ENCODE peak calls at places on chromosomes 5 and 9, in six cellular contexts. G, V, T, Q, R and Z are unnamed samples.

GRCh38 chr5:3287516-3287915 is 308.1 kb upstream of the IRX1 start:
- DNase-seq in T (no peak), G (no peak), R (no peak), Q (no peak), V (no peak), Z (no peak)

GRCh38 chr5:14351845-14352712 is 208.9 kb downstream of the TRIO start:
- DNase-seq in R (peak), T (peak), G (peak), Q (peak), V (peak), Z (peak)

GRCh38 chr5:102663771-102664530 is 91.2 kb upstream of the PAM start:
- DNase-seq in R (no peak), T (no peak), Q (no peak), G (peak), V (no peak), Z (peak)

GRCh38 chr9:106403081-106403480 is 459.9 kb upstream of the ZNF462 start:
- DNase-seq in T (no peak), Q (no peak), G (peak), R (no peak), V (no peak), Z (peak)

GRCh38 chr5:9034671-9035070 is 511.2 kb downstream of the SEMA5A start:
- DNase-seq in G (no peak), T (no peak), R (no peak), Q (no peak), V (peak), Z (peak)

GRCh38 chr5:40261984-40262383 is 417.7 kb upstream of the PTGER4 start:
- DNase-seq in G (no peak), T (no peak), Q (no peak), V (no peak), R (no peak), Z (no peak)

GRCh38 chr9:14205463-14205862 is 108.5 kb downstream of the NFIB start:
- DNase-seq in Q (no peak), T (no peak), G (peak), V (peak), R (no peak), Z (peak)

GRCh38 chr5:81665795-81666194 is 85.1 kb downstream of the SSBP2 start:
- DNase-seq in T (no peak), G (no peak), Q (no peak), R (no peak), V (no peak), Z (no peak)

GRCh38 chr9:38026021-38026809 is 42.8 kb downstream of the SHB start:
- DNase-seq in V (peak), G (peak), Q (no peak), T (peak), R (no peak), Z (peak)

GRCh38 chr5:139747583-139748504 is 47.8 kb upstream of the PSD2 start:
- DNase-seq in G (peak), R (no peak), V (peak), Q (no peak), T (peak), Z (peak)

GRCh38 chr5:71924325-71924724 is 182.9 kb upstream of the MAP1B start:
- DNase-seq in R (no peak), V (peak), T (no peak), Q (no peak), G (no peak), Z (peak)

GRCh38 chr9:108271646-108272349 is 584.0 kb downstream of the ACTL7B start:
- DNase-seq in R (no peak), G (peak), Q (peak), V (peak), T (peak), Z (peak)

GRCh38 chr9:33535541-33535940 is 11.5 kb downstream of the ANKRD18B start:
- DNase-seq in V (no peak), R (no peak), Q (no peak), G (no peak), T (no peak), Z (no peak)

GRCh38 chr5:98905857-98906688 is 22.7 kb downstream of the CHD1 start:
- DNase-seq in Q (peak), V (peak), G (peak), R (no peak), T (no peak), Z (peak)

GRCh38 chr9:69400470-69400869 is 75.5 kb downstream of the ENTREP1 start:
- DNase-seq in R (no peak), T (no peak), Q (no peak), G (peak), V (no peak), Z (no peak)

GRCh38 chr5:177427919-177428573 is 1.6 kb downstream of the GRK6 start:
- DNase-seq in V (no peak), G (no peak), Q (no peak), T (no peak), R (no peak), Z (no peak)

GRCh38 chr5:2441496-2442180 is 309.8 kb downstream of the IRX2 start:
- DNase-seq in Q (no peak), T (no peak), R (no peak), V (no peak), G (no peak), Z (no peak)

GRCh38 chr9:21835111-21835510 is 32.7 kb downstream of the MTAP start:
- DNase-seq in V (no peak), R (no peak), Q (no peak), T (no peak), G (no peak), Z (no peak)

GRCh38 chr5:31537856-31538255 is 5.8 kb downstream of the C5orf22 start:
- DNase-seq in V (peak), G (no peak), T (no peak), Q (peak), R (no peak), Z (peak)

DNA sequence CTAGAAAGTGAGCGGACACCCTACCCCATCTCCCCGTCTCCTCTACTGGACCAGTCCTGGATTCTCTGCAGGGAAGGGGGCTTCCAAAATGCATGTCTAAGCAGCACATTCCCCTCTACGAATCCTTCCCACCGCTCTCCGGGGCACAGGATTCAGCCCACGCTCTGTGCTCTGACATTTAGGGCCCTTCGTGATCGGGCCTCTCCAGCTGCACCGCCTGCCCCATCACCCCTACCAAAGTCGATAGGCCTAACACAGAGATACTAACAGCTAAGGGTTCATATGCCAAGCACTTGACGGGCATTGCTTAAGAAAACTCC is 1.2 kb downstream of the ARL10 start:
- DNase-seq in G (no peak), R (no peak), T (no peak), V (no peak), Q (no peak), Z (no peak)
- H3K23ac ChIP-seq in G (no peak), R (no peak), T (no peak), V (peak), Q (peak), Z (peak)

GRCh38 chr5:123514615-123515355 is 2.8 kb downstream of the CSNK1G3 start:
- DNase-seq in V (no peak), G (no peak), R (no peak), Q (no peak), T (no peak), Z (no peak)

GRCh38 chr5:123511290-123511647 is 708 bp upstream of the CSNK1G3 start:
- DNase-seq in R (no peak), G (peak), V (peak), Q (peak), T (no peak), Z (peak)

GRCh38 chr5:123515904-123516303 is 3.9 kb downstream of the CSNK1G3 start:
- DNase-seq in V (no peak), T (no peak), R (no peak), G (no peak), Q (no peak), Z (no peak)

GRCh38 chr5:123511648-123512605 is at the start of gene CSNK1G3:
- DNase-seq in R (peak), Q (peak), V (peak), G (peak), T (peak), Z (peak)

GRCh38 chr5:123512631-123513461 is 869 bp downstream of the CSNK1G3 start:
- DNase-seq in T (peak), R (no peak), V (peak), Q (peak), G (peak), Z (peak)
- H4K8ac ChIP-seq in T (no peak), R (peak), V (peak), Q (no peak), G (peak), Z (peak)

GRCh38 chr9:125166762-125167161 is 22.8 kb downstream of the PPP6C start:
- DNase-seq in Q (no peak), G (no peak), R (no peak), T (no peak), V (no peak), Z (no peak)

GRCh38 chr9:125172351-125172750 is 17.3 kb downstream of the PPP6C start:
- DNase-seq in G (no peak), V (no peak), R (no peak), Q (no peak), T (no peak), Z (no peak)

GRCh38 chr9:125169889-125170288 is 19.7 kb downstream of the PPP6C start:
- DNase-seq in G (no peak), T (no peak), R (no peak), V (peak), Q (no peak), Z (no peak)
- H3K14ac ChIP-seq in G (no peak), T (no peak), R (no peak), V (no peak), Q (no peak), Z (no peak)

GRCh38 chr5:83204651-83205050 is 127.3 kb downstream of the XRCC4 start:
- DNase-seq in G (no peak), V (no peak), R (no peak), T (no peak), Q (no peak), Z (no peak)

GRCh38 chr5:83197326-83197725 is 120.0 kb downstream of the XRCC4 start:
- DNase-seq in V (no peak), Q (no peak), G (no peak), R (no peak), T (no peak), Z (no peak)

GRCh38 chr5:83199126-83199525 is 121.8 kb downstream of the XRCC4 start:
- DNase-seq in G (no peak), T (no peak), V (peak), R (no peak), Q (no peak), Z (peak)
- H3K23ac ChIP-seq in G (no peak), T (no peak), V (no peak), R (no peak), Q (no peak), Z (no peak)

DNA sequence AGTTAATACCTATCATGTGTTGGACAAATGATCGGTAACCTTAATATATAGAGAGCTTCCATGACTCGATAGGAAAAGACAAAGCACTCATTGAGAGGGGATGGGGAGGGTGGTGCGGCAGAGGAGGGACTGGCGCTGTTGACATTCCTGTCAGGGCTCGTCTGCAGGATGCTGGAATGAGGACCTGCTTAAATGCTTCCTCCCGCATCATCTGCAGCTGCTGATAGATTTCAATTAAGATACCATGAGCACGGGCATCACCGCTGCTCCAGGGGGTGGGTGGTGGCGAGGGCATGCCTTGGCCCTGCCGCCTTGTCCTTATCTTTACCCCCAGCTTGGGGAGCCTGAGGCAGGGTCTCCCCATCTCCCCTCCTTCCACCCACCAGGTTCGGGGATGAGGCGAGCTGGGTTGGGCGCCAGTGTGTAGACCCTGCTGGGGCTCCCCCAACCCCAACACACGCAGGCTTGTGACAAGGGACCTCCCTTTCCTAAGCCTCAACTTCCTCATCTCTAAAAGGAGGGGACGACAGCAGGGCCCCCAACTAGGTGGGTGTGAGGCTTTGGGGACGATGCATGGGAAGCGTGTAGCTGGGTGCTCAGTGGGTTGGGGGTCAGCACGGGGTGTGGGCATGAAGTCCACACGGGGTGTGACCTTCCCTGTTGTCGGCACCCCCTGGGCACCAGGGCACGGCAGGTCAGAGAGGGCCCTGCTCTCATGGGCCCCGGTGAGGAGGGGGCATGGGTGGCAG is 11.7 kb upstream of the QRFP start:
- DNase-seq in T (no peak), Q (no peak), V (no peak), R (no peak), G (peak), Z (no peak)
- H4K8ac ChIP-seq in T (no peak), Q (no peak), V (no peak), R (peak), G (no peak), Z (no peak)